ENCODE peak calls at places on chromosomes 12 and 14, in eight cellular contexts. One of them, this sample, is unnamed. For H3K4me1, the result is how much of the 10 kb centered on the place peaks cover.

GRCh38 chr14:61076531-61076930 is 95.5 kb downstream of the SLC38A6 start:
- DNase-seq in left lung: no peak
- DNase-seq in aorta: no peak
- DNase-seq in cardiac muscle cell: no peak
- DNase-seq in IMR-90: peak
- DNase-seq in OCI-LY7: peak
- DNase-seq in lower lobe of right lung: no peak
- DNase-seq in CD8-positive, alpha-beta T cell: no peak
- DNase-seq in this sample: no peak

GRCh38 chr14:29927596-29928341 is at the start of gene PRKD1:
- DNase-seq in OCI-LY7: no peak
- DNase-seq in CD8-positive, alpha-beta T cell: no peak
- DNase-seq in aorta: peak
- DNase-seq in lower lobe of right lung: peak
- DNase-seq in left lung: peak
- DNase-seq in cardiac muscle cell: peak
- DNase-seq in IMR-90: peak
- DNase-seq in this sample: peak

GRCh38 chr12:88339254-88339949 is 197.3 kb downstream of the TMTC3 start:
- DNase-seq in aorta: no peak
- DNase-seq in OCI-LY7: no peak
- DNase-seq in IMR-90: peak
- DNase-seq in cardiac muscle cell: no peak
- DNase-seq in CD8-positive, alpha-beta T cell: no peak
- DNase-seq in left lung: no peak
- DNase-seq in lower lobe of right lung: no peak
- DNase-seq in this sample: no peak

GRCh38 chr14:99562848-99563748 is 40.9 kb downstream of the CCDC85C start:
- DNase-seq in left lung: peak
- DNase-seq in cardiac muscle cell: peak
- DNase-seq in IMR-90: peak
- DNase-seq in aorta: peak
- DNase-seq in lower lobe of right lung: peak
- DNase-seq in OCI-LY7: no peak
- DNase-seq in CD8-positive, alpha-beta T cell: no peak
- DNase-seq in this sample: peak

GRCh38 chr12:80195143-80195726 is 95.9 kb downstream of the OTOGL start:
- DNase-seq in CD8-positive, alpha-beta T cell: no peak
- DNase-seq in OCI-LY7: peak
- DNase-seq in lower lobe of right lung: no peak
- DNase-seq in IMR-90: peak
- DNase-seq in aorta: no peak
- DNase-seq in cardiac muscle cell: peak
- DNase-seq in left lung: no peak
- DNase-seq in this sample: peak

GRCh38 chr12:88566430-88566829 is 13.8 kb downstream of the KITLG start:
- DNase-seq in lower lobe of right lung: no peak
- DNase-seq in OCI-LY7: no peak
- DNase-seq in IMR-90: no peak
- DNase-seq in aorta: no peak
- DNase-seq in cardiac muscle cell: no peak
- DNase-seq in left lung: no peak
- DNase-seq in CD8-positive, alpha-beta T cell: no peak
- DNase-seq in this sample: no peak

GRCh38 chr12:69015017-69015416 is 82.0 kb upstream of the CPM start:
- DNase-seq in OCI-LY7: no peak
- DNase-seq in CD8-positive, alpha-beta T cell: no peak
- DNase-seq in IMR-90: no peak
- DNase-seq in left lung: no peak
- DNase-seq in aorta: no peak
- DNase-seq in cardiac muscle cell: no peak
- DNase-seq in lower lobe of right lung: no peak
- DNase-seq in this sample: no peak

GRCh38 chr14:22939684-22940083 is 10.5 kb upstream of the PRMT5 start:
- DNase-seq in lower lobe of right lung: no peak
- DNase-seq in cardiac muscle cell: no peak
- DNase-seq in aorta: no peak
- DNase-seq in IMR-90: peak
- DNase-seq in CD8-positive, alpha-beta T cell: no peak
- DNase-seq in left lung: no peak
- DNase-seq in OCI-LY7: no peak
- DNase-seq in this sample: no peak

GRCh38 chr12:24853588-24853987 is 95.3 kb downstream of the BCAT1 start:
- DNase-seq in IMR-90: peak
- DNase-seq in OCI-LY7: no peak
- DNase-seq in cardiac muscle cell: no peak
- DNase-seq in left lung: no peak
- DNase-seq in lower lobe of right lung: no peak
- DNase-seq in aorta: no peak
- DNase-seq in CD8-positive, alpha-beta T cell: no peak
- DNase-seq in this sample: no peak

GRCh38 chr14:68522510-68523325 is 270.1 kb downstream of the ZFP36L1 start:
- DNase-seq in aorta: no peak
- DNase-seq in left lung: no peak
- DNase-seq in IMR-90: no peak
- DNase-seq in cardiac muscle cell: peak
- DNase-seq in OCI-LY7: no peak
- DNase-seq in CD8-positive, alpha-beta T cell: no peak
- DNase-seq in lower lobe of right lung: no peak
- DNase-seq in this sample: peak
- H3K4me1 ChIP-seq in aorta: under half
- H3K4me1 ChIP-seq in left lung: half or more
- H3K4me1 ChIP-seq in IMR-90: under half
- H3K4me1 ChIP-seq in cardiac muscle cell: under half
- H3K4me1 ChIP-seq in OCI-LY7: under half
- H3K4me1 ChIP-seq in CD8-positive, alpha-beta T cell: under half
- H3K4me1 ChIP-seq in lower lobe of right lung: half or more
- H3K4me1 ChIP-seq in this sample: under half

GRCh38 chr12:64674367-64674922 is 64.2 kb downstream of the RASSF3 start:
- DNase-seq in IMR-90: no peak
- DNase-seq in cardiac muscle cell: no peak
- DNase-seq in lower lobe of right lung: no peak
- DNase-seq in left lung: no peak
- DNase-seq in aorta: no peak
- DNase-seq in CD8-positive, alpha-beta T cell: peak
- DNase-seq in OCI-LY7: peak
- DNase-seq in this sample: no peak

GRCh38 chr12:64672925-64673409 is 62.7 kb downstream of the RASSF3 start:
- DNase-seq in lower lobe of right lung: peak
- DNase-seq in OCI-LY7: peak
- DNase-seq in IMR-90: peak
- DNase-seq in aorta: no peak
- DNase-seq in left lung: peak
- DNase-seq in CD8-positive, alpha-beta T cell: no peak
- DNase-seq in cardiac muscle cell: no peak
- DNase-seq in this sample: no peak

GRCh38 chr12:64678248-64678647 is 68.0 kb downstream of the RASSF3 start:
- DNase-seq in OCI-LY7: peak
- DNase-seq in cardiac muscle cell: no peak
- DNase-seq in aorta: no peak
- DNase-seq in left lung: no peak
- DNase-seq in IMR-90: no peak
- DNase-seq in CD8-positive, alpha-beta T cell: no peak
- DNase-seq in lower lobe of right lung: no peak
- DNase-seq in this sample: no peak

GRCh38 chr12:64673490-64674169 is 63.3 kb downstream of the RASSF3 start:
- DNase-seq in OCI-LY7: peak
- DNase-seq in IMR-90: peak
- DNase-seq in left lung: no peak
- DNase-seq in CD8-positive, alpha-beta T cell: no peak
- DNase-seq in lower lobe of right lung: no peak
- DNase-seq in aorta: no peak
- DNase-seq in cardiac muscle cell: no peak
- DNase-seq in this sample: peak

DNA sequence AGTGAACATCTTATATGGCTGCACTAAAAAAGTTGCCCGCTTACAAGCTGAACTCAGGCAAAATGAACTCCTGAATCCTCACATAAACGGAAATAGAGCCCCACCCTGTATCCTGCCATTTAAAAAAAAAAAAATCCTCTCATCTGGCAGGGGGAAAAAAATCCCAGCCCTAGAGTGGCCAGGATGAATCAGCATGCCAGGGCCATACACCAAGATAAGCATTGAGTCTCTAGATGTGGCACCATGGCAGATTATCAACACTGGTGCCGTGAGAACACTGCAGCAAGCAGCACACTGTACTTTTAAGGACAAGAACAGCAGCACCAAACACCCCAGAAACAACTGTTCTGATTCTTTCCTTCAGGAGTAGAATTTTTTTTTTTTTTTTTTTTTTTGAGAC is 65.5 kb downstream of the RASSF3 start:
- DNase-seq in left lung: no peak
- DNase-seq in IMR-90: no peak
- DNase-seq in cardiac muscle cell: no peak
- DNase-seq in aorta: peak
- DNase-seq in lower lobe of right lung: no peak
- DNase-seq in CD8-positive, alpha-beta T cell: no peak
- DNase-seq in OCI-LY7: no peak
- DNase-seq in this sample: no peak
- H3K4me1 ChIP-seq in left lung: half or more
- H3K4me1 ChIP-seq in IMR-90: under half
- H3K4me1 ChIP-seq in cardiac muscle cell: under half
- H3K4me1 ChIP-seq in aorta: under half
- H3K4me1 ChIP-seq in lower lobe of right lung: half or more
- H3K4me1 ChIP-seq in CD8-positive, alpha-beta T cell: half or more
- H3K4me1 ChIP-seq in OCI-LY7: half or more
- H3K4me1 ChIP-seq in this sample: under half

DNA sequence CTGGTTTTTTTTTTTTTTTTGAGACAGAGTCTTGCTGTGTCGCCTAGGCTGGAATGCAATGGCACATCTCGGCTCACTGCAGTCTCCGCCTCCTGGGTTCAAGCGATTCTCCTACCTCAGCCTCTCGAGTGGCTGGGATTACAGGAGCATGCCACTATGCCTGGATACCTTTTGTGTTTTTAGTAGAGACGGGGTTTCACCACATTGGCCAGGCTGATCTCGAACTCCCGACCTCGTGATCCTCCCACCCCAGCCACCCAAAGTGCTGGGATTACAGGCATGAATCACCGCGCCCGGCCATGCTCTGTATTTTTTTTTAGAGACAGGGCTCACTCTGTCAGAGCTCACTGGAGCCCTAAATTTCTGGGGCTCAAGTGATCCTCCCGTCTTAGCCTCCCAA is 32.6 kb downstream of the VRTN start:
- DNase-seq in CD8-positive, alpha-beta T cell: no peak
- DNase-seq in aorta: no peak
- DNase-seq in OCI-LY7: no peak
- DNase-seq in left lung: no peak
- DNase-seq in lower lobe of right lung: no peak
- DNase-seq in IMR-90: no peak
- DNase-seq in cardiac muscle cell: no peak
- DNase-seq in this sample: no peak
- H3K4me1 ChIP-seq in CD8-positive, alpha-beta T cell: under half
- H3K4me1 ChIP-seq in aorta: under half
- H3K4me1 ChIP-seq in OCI-LY7: under half
- H3K4me1 ChIP-seq in left lung: under half
- H3K4me1 ChIP-seq in lower lobe of right lung: under half
- H3K4me1 ChIP-seq in IMR-90: under half
- H3K4me1 ChIP-seq in cardiac muscle cell: under half
- H3K4me1 ChIP-seq in this sample: under half

GRCh38 chr12:108728820-108729611 is 2.3 kb downstream of the CORO1C start:
- DNase-seq in OCI-LY7: no peak
- DNase-seq in CD8-positive, alpha-beta T cell: no peak
- DNase-seq in left lung: no peak
- DNase-seq in aorta: no peak
- DNase-seq in IMR-90: peak
- DNase-seq in cardiac muscle cell: no peak
- DNase-seq in lower lobe of right lung: no peak
- DNase-seq in this sample: no peak
- H3K4me1 ChIP-seq in OCI-LY7: under half
- H3K4me1 ChIP-seq in CD8-positive, alpha-beta T cell: under half
- H3K4me1 ChIP-seq in left lung: half or more
- H3K4me1 ChIP-seq in aorta: under half
- H3K4me1 ChIP-seq in IMR-90: under half
- H3K4me1 ChIP-seq in cardiac muscle cell: under half
- H3K4me1 ChIP-seq in lower lobe of right lung: half or more
- H3K4me1 ChIP-seq in this sample: under half

GRCh38 chr12:25990495-25990894 is 32.0 kb downstream of the RASSF8 start:
- DNase-seq in OCI-LY7: no peak
- DNase-seq in lower lobe of right lung: no peak
- DNase-seq in cardiac muscle cell: no peak
- DNase-seq in CD8-positive, alpha-beta T cell: no peak
- DNase-seq in IMR-90: no peak
- DNase-seq in aorta: no peak
- DNase-seq in left lung: no peak
- DNase-seq in this sample: no peak
- H3K4me1 ChIP-seq in OCI-LY7: under half
- H3K4me1 ChIP-seq in lower lobe of right lung: under half
- H3K4me1 ChIP-seq in cardiac muscle cell: under half
- H3K4me1 ChIP-seq in CD8-positive, alpha-beta T cell: under half
- H3K4me1 ChIP-seq in IMR-90: under half
- H3K4me1 ChIP-seq in aorta: under half
- H3K4me1 ChIP-seq in left lung: under half
- H3K4me1 ChIP-seq in this sample: under half

GRCh38 chr12:12326262-12326661 is 23.8 kb downstream of the MANSC1 start:
- DNase-seq in OCI-LY7: no peak
- DNase-seq in lower lobe of right lung: no peak
- DNase-seq in cardiac muscle cell: no peak
- DNase-seq in CD8-positive, alpha-beta T cell: no peak
- DNase-seq in IMR-90: no peak
- DNase-seq in left lung: no peak
- DNase-seq in aorta: no peak
- DNase-seq in this sample: no peak
- H3K4me1 ChIP-seq in OCI-LY7: under half
- H3K4me1 ChIP-seq in lower lobe of right lung: under half
- H3K4me1 ChIP-seq in cardiac muscle cell: under half
- H3K4me1 ChIP-seq in CD8-positive, alpha-beta T cell: under half
- H3K4me1 ChIP-seq in IMR-90: under half
- H3K4me1 ChIP-seq in left lung: under half
- H3K4me1 ChIP-seq in aorta: under half
- H3K4me1 ChIP-seq in this sample: under half